ENCODE peak calls at places on chromosomes 4 and X, in nine cellular contexts. W is fibroblast of pulmonary artery; H is GM13977; O is CD4-positive, alpha-beta T cell; V is epithelial cell of esophagus; U is B cell; T is coronary artery; K is esophagus squamous epithelium; N is endothelial cell. P is an unnamed sample.

GRCh38 chr4:38831653-38832052 is 25.0 kb downstream of the TLR6 start:
- DNase-seq in N (no peak), W (peak; percentile 17), U (no peak), K (no peak), V (no peak), T (no peak), H (no peak), O (no peak), P (no peak)

GRCh38 chr4:164770051-164770724 is 16.3 kb downstream of the SMIM31 start:
- DNase-seq in K (no peak), H (no peak), N (no peak), O (no peak), U (no peak), T (no peak), W (no peak), V (no peak), P (no peak)

GRCh38 chrX:64642482-64642881 is 247.2 kb upstream of the MTMR8 start:
- DNase-seq in O (no peak), T (no peak), U (no peak), K (no peak), W (no peak), H (peak; percentile 4), V (peak; percentile 0), N (peak; percentile 8), P (no peak)

GRCh38 chrX:97039363-97040029 is 155.8 kb downstream of the RPA4 start:
- DNase-seq in N (no peak), W (peak; percentile 81), K (no peak), V (peak; percentile 33), U (no peak), T (no peak), H (peak; percentile 9), O (no peak), P (no peak)

GRCh38 chr4:17809667-17810066 is 890 bp downstream of the DCAF16 start:
- DNase-seq in U (no peak), K (no peak), N (no peak), H (no peak), V (no peak), T (no peak), W (no peak), O (no peak), P (no peak)

GRCh38 chr4:145805490-145805889 is 125.5 kb downstream of the C4orf51 start:
- DNase-seq in T (no peak), V (peak; percentile 27), H (no peak), O (no peak), K (no peak), U (no peak), W (peak; percentile 53), N (peak; percentile 26), P (no peak)

GRCh38 chr4:23991444-23991843 is 101.6 kb upstream of the PPARGC1A start:
- DNase-seq in O (no peak), W (no peak), K (no peak), U (no peak), V (no peak), T (no peak), H (no peak), N (no peak), P (no peak)

GRCh38 chr4:96093057-96093456 is 253.2 kb downstream of the PDHA2 start:
- DNase-seq in K (no peak), T (no peak), W (no peak), O (no peak), N (no peak), U (no peak), V (no peak), H (no peak), P (no peak)

GRCh38 chr4:6333301-6334202 is 63.9 kb downstream of the WFS1 start:
- DNase-seq in U (no peak), V (no peak), N (no peak), T (no peak), W (peak; percentile 18), O (no peak), K (no peak), H (peak; percentile 46), P (no peak)

GRCh38 chr4:6336166-6336565 is 66.5 kb downstream of the WFS1 start:
- DNase-seq in W (no peak), K (no peak), U (no peak), T (no peak), H (no peak), O (no peak), N (no peak), V (no peak), P (no peak)

GRCh38 chr4:6334203-6334887 is 64.7 kb downstream of the WFS1 start:
- DNase-seq in U (no peak), H (no peak), K (no peak), T (no peak), V (no peak), N (no peak), O (no peak), W (no peak), P (no peak)

GRCh38 chr4:6337331-6337935 is 67.8 kb downstream of the WFS1 start:
- DNase-seq in N (peak; percentile 44), W (no peak), V (no peak), T (no peak), K (no peak), H (no peak), U (no peak), O (no peak), P (no peak)

GRCh38 chr4:6335040-6335590 is 65.5 kb downstream of the WFS1 start:
- DNase-seq in O (no peak), N (no peak), W (no peak), H (no peak), U (no peak), T (no peak), K (no peak), V (no peak), P (no peak)
- TF ChIP-seq CTCF in O (no peak), N (no peak), W (no peak), H (peak; percentile 5), U (no peak), T (no peak), K (no peak), V (no peak), P (no peak)

GRCh38 chrX:53950130-53950733 is 94.0 kb downstream of the PHF8 start:
- DNase-seq in H (no peak), W (no peak), N (no peak), V (peak; percentile 19), T (no peak), O (no peak), K (no peak), U (no peak), P (no peak)
- TF ChIP-seq CTCF in H (no peak), W (no peak), N (no peak), V (no peak), T (no peak), O (no peak), K (no peak), U (no peak), P (no peak)

GRCh38 chr4:97990409-97990808 is 152.9 kb downstream of the STPG2 start:
- DNase-seq in W (no peak), K (no peak), V (no peak), H (no peak), U (no peak), O (no peak), N (no peak), T (no peak), P (no peak)

GRCh38 chr4:97978791-97979488 is 164.3 kb downstream of the STPG2 start:
- DNase-seq in K (no peak), T (no peak), V (no peak), U (no peak), W (no peak), N (no peak), H (no peak), O (no peak), P (no peak)

GRCh38 chr4:97987019-97987648 is 156.1 kb downstream of the STPG2 start:
- DNase-seq in T (no peak), O (no peak), W (peak; percentile 65), V (peak; percentile 69), N (no peak), H (peak; percentile 19), U (no peak), K (no peak), P (no peak)

DNA sequence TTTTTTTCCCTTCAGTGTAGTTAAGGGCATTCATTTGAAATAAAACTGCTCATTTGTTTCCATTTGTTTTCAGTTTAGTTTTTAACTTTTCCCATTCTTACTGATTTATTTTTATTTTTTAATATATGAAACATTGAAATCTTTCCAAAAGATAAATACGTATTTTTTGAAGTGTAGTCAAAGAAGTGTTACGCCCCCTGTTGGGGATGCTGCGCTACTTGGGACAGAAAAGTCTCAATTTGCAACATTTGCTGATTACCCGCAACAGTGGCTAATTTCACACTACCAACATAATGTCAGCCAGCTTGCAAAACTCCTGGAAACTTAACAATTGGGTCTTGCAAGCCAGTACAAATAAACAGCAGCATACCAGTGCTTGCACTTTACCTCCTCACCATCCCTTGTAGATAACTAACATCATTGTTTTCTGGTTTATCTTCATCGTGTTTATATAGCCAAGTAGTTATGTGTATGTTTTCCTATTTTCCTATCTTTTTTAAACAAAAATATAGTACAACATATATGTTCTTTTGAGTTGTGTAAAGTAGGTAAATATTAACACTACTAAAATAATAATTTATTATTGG is 158.6 kb downstream of the STPG2 start:
- DNase-seq in U (no peak), N (peak; percentile 20), O (no peak), K (no peak), V (peak; percentile 17), T (no peak), W (peak; percentile 10), H (no peak), P (no peak)
- TF ChIP-seq CTCF in U (peak; percentile 15), N (peak; percentile 82), O (no peak), K (no peak), V (peak; percentile 58), T (no peak), W (peak; percentile 36), H (peak; percentile 28), P (no peak)

GRCh38 chr4:3041192-3042142 is 32.9 kb downstream of the HTT-AS start:
- DNase-seq in W (no peak), V (peak; percentile 65), O (no peak), U (peak; percentile 64), N (no peak), H (no peak), K (no peak), T (peak; percentile 82), P (peak; percentile 42)

GRCh38 chr4:3044812-3045499 is 29.4 kb downstream of the HTT-AS start:
- DNase-seq in V (no peak), N (no peak), W (no peak), O (no peak), U (no peak), K (no peak), T (peak; percentile 65), H (no peak), P (no peak)

GRCh38 chr4:3045500-3045850 is 28.9 kb downstream of the HTT-AS start:
- DNase-seq in N (no peak), U (peak; percentile 53), W (peak; percentile 65), H (no peak), V (no peak), K (peak; percentile 31), T (peak; percentile 74), O (peak; percentile 55), P (no peak)

GRCh38 chr4:3042226-3042625 is 32.1 kb downstream of the HTT-AS start:
- DNase-seq in V (no peak), U (no peak), H (no peak), T (no peak), K (no peak), N (no peak), W (no peak), O (no peak), P (no peak)

DNA sequence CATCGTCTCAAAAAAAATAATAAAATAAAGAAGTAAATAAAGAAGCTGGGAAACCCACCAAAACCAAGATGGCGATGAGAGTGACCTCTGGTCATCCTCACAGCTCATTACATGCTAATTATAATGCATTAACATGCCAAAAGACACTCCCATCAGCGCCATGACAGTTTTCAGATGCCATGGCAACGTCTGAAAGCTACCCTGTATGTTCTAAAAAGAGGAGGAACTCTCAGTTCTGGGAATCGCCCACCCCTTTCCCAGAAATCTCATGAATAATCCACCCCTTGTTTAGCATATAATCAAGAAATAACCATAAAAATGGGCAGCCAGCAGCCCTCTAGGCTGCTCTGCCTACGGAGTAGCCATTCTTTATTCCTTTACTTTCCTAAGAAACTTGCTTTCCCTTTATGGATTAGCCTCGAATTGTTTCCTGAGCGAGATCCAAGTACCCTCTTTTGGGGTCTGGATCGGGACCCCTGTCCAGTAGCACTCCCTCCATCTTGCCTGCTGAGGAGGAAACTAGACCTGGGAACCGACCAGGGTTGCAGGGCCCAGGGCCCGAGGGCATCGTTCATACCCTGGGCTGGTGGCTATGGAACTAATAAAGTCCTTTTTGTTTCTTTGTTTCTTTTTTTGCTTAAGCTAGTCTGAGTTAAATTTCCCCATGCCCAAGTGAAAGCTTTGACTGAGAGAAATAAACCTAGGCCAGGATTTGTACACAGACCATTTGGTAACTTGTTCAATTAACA is 30.9 kb downstream of the HTT-AS start:
- DNase-seq in O (no peak), N (no peak), W (no peak), H (no peak), K (no peak), T (peak; percentile 46), U (no peak), V (no peak), P (no peak)
- TF ChIP-seq CTCF in O (no peak), N (no peak), W (no peak), H (no peak), K (no peak), T (no peak), U (no peak), V (no peak), P (no peak)

P was measured in omental fat pad.